ENCODE peak calls at places on chromosome 4, in seven cellular contexts. S, J, O, M, Z, N and R are unnamed samples.

GRCh38 chr4:155773196-155773800 is 14.5 kb downstream of the GUCY1B1 start:
- DNase-seq in S (no peak), J (no peak), O (no peak), M (no peak), Z (no peak), N (no peak), R (no peak)

GRCh38 chr4:150297861-150298474 is 219.7 kb downstream of the DCLK2 start:
- DNase-seq in S (peak), J (no peak), O (no peak), M (peak), Z (no peak), N (no peak), R (peak)

GRCh38 chr4:181613210-181613609 is 630.0 kb upstream of the TENM3 start:
- DNase-seq in S (no peak), J (no peak), O (no peak), M (no peak), Z (no peak), N (no peak), R (no peak)

GRCh38 chr4:183098080-183098722 is 856 bp upstream of the WWC2 start:
- DNase-seq in S (peak), J (peak), O (peak), M (peak), Z (peak), N (peak), R (peak)

GRCh38 chr4:76989391-76990061 is 40.0 kb downstream of the SEPTIN11 start:
- DNase-seq in S (no peak), J (no peak), O (no peak), M (no peak), Z (no peak), N (no peak), R (no peak)

GRCh38 chr4:2686379-2687265 is 69.5 kb downstream of the TNIP2 start:
- DNase-seq in S (no peak), J (peak), O (no peak), M (no peak), Z (no peak), N (no peak), R (no peak)

GRCh38 chr4:122152699-122153328 is 683 bp downstream of the BLTP1 start:
- DNase-seq in S (peak), J (no peak), O (peak), M (peak), Z (peak), N (no peak), R (peak)

GRCh38 chr4:84971319-84971932 is 4.9 kb upstream of the WDFY3 start:
- DNase-seq in S (peak), J (no peak), O (no peak), M (peak), Z (no peak), N (no peak), R (peak)

GRCh38 chr4:190020790-190021717 is 6.0 kb downstream of the FRG2 start:
- DNase-seq in S (peak), J (peak), O (peak), M (peak), Z (no peak), N (no peak), R (no peak)

DNA sequence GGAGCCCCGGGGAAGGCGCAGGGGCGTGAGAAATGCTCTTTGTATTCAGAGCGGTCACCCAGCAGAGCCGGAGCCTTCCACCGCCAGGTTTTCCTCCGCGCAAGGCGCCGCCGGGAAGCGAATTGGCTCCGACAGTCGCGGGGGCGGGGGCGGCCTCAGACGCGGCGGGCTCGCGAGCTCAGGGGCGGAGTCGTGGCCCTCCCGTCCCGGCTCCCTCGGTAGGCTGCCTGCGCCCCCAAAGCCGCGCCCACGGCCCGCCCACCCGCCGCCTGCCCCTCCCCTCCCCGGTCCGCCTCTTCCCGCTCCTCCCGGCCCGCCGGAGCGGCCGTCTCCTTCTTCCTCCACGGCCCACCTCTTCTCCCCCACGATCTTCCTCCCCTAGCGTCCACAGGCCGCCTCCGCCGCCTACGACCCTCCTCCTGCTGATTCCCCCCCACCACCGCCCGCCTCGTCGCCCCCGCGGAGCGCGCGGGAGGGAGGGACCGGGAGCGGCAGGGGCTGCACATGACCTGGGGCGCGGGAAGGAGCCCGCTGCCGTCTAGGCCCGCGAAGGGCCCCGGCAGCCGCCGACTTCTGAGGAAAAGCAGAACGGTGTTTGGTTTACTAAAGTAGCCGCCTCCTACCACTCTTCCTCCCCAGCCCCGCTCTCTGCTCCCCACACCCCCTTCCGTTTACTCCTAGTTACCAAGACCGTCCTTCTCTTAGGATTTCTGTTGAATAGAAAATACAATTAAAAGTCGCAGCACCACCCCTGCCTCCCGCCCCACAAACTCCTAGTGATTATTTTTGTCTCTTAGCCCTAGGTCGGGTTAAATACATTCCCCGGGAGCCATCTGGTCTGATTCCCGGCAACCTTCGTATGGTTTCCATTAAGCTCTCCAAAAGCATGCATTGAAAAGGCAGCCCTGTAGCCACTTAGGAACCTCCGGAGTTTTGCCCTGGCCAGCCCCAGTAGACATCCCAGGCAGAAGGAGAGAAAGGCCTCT is 53.2 kb downstream of the C4orf51 start:
- DNase-seq in S (peak), J (peak), O (peak), M (peak), Z (peak), N (peak), R (peak)
- TF ChIP-seq CTCF in S (no peak), J (no peak), O (peak), M (no peak), Z (no peak), N (no peak), R (no peak)

GRCh38 chr4:137025484-137026059 is 506.7 kb downstream of the PCDH18 start:
- DNase-seq in S (no peak), J (no peak), O (no peak), M (no peak), Z (no peak), N (no peak), R (no peak)
- TF ChIP-seq CTCF in S (no peak), J (no peak), O (no peak), M (no peak), Z (no peak), N (no peak), R (no peak)

DNA sequence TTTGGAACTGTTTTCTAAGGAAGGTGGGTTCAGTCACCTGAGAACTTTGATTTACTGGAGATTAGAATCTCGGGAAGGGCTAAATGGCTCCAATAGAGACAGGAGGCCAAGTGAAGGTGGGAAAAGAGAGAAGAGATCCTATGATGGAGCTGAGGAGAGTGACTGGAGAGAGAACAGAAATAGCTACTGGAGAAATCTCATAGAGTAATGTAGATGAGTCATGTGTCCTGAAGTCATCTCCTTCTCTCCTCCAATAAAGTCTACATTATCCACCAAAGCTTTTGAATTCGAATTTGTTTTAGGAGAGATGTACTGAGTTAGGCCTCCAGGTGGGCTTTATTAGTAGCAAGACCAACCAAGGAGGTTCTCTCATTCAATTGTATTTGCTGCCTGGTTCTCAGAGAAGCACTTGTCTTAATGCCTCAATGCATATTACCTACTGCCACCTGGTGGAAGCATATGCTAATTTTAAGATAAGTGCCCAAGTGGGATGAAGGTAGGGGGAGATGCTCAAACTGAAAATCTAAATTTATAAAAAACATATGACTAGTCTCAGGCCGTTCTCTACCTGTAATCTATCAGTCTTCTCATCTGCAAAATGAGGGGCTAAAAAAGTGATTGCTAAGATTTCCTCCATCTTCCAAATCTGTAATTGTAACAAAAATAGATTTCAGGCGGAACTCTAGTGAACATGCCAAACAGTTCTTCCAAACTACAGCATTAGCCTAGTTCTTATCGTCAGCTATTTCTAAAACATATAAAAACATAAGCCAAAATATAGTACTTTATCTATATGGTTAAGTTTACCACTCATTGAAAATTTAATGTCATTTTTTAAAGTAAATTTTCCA is 24.4 kb downstream of the TXK start:
- DNase-seq in S (peak), J (no peak), O (no peak), M (peak), Z (no peak), N (no peak), R (peak)
- TF ChIP-seq CTCF in S (peak), J (peak), O (peak), M (peak), Z (peak), N (peak), R (peak)

GRCh38 chr4:106695846-106696245 is 327.3 kb upstream of the GIMD1 start:
- DNase-seq in S (no peak), J (no peak), O (no peak), M (no peak), Z (no peak), N (no peak), R (peak)

GRCh38 chr4:106690487-106690886 is 321.9 kb upstream of the GIMD1 start:
- DNase-seq in S (peak), J (no peak), O (no peak), M (peak), Z (no peak), N (no peak), R (peak)

GRCh38 chr4:106694232-106694631 is 325.7 kb upstream of the GIMD1 start:
- DNase-seq in S (no peak), J (no peak), O (no peak), M (no peak), Z (no peak), N (no peak), R (no peak)

GRCh38 chr4:106687026-106687425 is 318.4 kb upstream of the GIMD1 start:
- DNase-seq in S (no peak), J (no peak), O (no peak), M (peak), Z (no peak), N (no peak), R (no peak)

DNA sequence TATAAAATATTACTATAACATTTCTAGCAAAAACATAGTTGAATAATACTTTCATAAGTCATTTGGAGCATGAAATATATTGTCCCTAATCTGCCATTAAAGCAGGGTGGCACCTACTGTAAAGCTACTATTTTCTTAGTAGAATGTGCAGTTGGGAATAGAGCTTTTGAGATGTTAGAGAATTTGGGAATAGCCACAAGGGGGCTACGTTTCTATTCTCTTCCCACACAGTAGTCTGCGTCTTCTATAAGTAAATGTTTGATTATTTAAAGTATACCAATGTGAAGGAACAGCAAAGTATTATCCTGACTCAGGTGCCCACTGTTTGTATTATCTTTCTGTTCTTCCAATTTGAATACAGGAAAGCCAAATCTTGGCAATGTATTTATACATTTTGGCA is 323.2 kb upstream of the GIMD1 start:
- DNase-seq in S (peak), J (no peak), O (no peak), M (peak), Z (no peak), N (no peak), R (no peak)
- TF ChIP-seq CTCF in S (peak), J (no peak), O (no peak), M (peak), Z (peak), N (no peak), R (peak)

DNA sequence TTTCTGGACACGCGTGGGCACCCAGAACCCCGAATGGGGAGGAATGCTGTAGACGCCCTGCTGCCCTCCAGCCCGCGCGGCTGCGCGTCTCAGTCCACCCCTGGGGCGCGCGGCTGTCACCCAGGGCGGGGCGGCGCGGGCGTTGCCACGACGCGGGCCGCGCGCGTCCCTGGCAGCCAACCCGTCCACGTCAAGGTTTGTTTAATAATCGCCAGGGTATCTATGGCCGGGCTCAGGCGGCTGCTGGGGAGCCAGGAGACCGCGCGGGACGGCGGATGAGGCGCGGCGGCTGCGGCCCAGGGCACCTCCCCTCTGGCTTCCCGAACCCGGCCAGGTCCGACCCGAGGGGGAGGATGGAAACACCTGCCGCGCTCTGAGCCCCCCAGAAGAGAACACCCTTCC is at the start of gene SPATA18:
- DNase-seq in S (peak), J (no peak), O (peak), M (no peak), Z (no peak), N (no peak), R (no peak)
- TF ChIP-seq CTCF in S (no peak), J (no peak), O (no peak), M (no peak), Z (no peak), N (no peak), R (no peak)

GRCh38 chr4:185096032-185096653 is 46.9 kb upstream of the SLC25A4 start:
- DNase-seq in S (peak), J (no peak), O (no peak), M (peak), Z (no peak), N (no peak), R (peak)
- TF ChIP-seq CTCF in S (peak), J (no peak), O (peak), M (peak), Z (peak), N (peak), R (peak)

DNA sequence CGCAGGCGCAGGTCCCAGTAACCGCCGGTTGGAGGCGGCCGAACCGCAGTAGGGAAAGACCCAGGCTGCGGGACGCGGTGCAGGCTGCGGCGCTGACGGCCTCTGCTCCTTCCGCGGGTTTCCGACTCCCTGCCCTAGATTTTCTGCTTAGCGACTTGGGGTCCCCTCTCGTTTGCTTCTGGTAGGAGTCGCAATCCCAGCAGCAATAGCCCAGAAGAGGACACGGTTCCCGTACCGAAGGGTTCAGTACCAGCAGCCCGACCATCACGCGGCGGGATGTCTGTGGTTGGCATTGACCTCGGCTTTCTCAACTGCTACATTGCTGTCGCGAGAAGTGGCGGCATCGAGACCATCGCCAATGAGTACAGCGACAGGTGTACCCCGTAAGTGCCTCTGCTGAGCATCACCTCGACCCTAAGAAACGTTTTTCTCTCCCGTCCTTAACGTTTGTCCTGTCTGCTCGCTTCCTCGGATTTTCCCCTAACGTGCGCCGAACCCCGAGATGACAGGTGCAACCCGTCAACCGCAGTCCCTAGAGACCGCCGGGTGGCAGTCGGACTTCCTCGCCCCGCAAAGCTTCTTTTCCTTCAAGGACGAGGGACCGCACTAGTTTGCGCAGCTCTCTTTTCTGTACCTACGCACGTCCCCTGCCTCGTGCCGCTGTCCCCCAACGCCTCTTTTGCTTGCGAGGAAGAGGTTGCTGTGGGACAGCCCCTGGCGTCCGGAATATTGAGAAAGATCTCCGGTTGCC is at the start of gene HSPA4L:
- DNase-seq in S (peak), J (no peak), O (peak), M (peak), Z (peak), N (peak), R (peak)
- TF ChIP-seq CTCF in S (no peak), J (no peak), O (peak), M (no peak), Z (peak), N (peak), R (peak)

GRCh38 chr4:119300388-119301131 is 21.4 kb downstream of the FABP2 start:
- DNase-seq in S (peak), J (peak), O (peak), M (peak), Z (peak), N (peak), R (peak)
- TF ChIP-seq CTCF in S (no peak), J (no peak), O (no peak), M (peak), Z (no peak), N (no peak), R (peak)

GRCh38 chr4:129929052-129929451 is 833.1 kb downstream of the C4orf33 start:
- DNase-seq in S (no peak), J (no peak), O (no peak), M (no peak), Z (no peak), N (no peak), R (no peak)

GRCh38 chr4:129929984-129930383 is 834.0 kb downstream of the C4orf33 start:
- DNase-seq in S (no peak), J (no peak), O (no peak), M (no peak), Z (no peak), N (no peak), R (no peak)

GRCh38 chr4:129926936-129927335 is 831.0 kb downstream of the C4orf33 start:
- DNase-seq in S (no peak), J (no peak), O (no peak), M (peak), Z (no peak), N (no peak), R (peak)
- TF ChIP-seq CTCF in S (no peak), J (no peak), O (no peak), M (no peak), Z (peak), N (peak), R (peak)

GRCh38 chr4:57063518-57063917 is 46.7 kb downstream of the IGFBP7 start:
- DNase-seq in S (no peak), J (no peak), O (no peak), M (no peak), Z (no peak), N (no peak), R (no peak)
- TF ChIP-seq CTCF in S (no peak), J (no peak), O (no peak), M (no peak), Z (no peak), N (no peak), R (no peak)